ENCODE peak calls at places on chromosomes 6 and 20, in seven cellular contexts. L is PC-3, J is H9, X is hepatocyte, P is endothelial cell of umbilical vein, E is astrocyte, B is K562. T is an unnamed sample.

GRCh38 chr20:57374931-57375651 is 16.1 kb upstream of the RBM38 start:
- DNase-seq in L (no peak), J (no peak), X (no peak), P (no peak), E (no peak), B (no peak), T (no peak)

GRCh38 chr20:47063407-47063806 is 168.8 kb downstream of the EYA2 start:
- DNase-seq in L (peak; percentile 35), J (no peak), X (peak; percentile 22), P (no peak), E (no peak), B (no peak), T (no peak)

GRCh38 chr6:90397929-90398674 is 101.5 kb upstream of the BACH2 start:
- DNase-seq in L (peak; percentile 65), J (no peak), X (peak; percentile 59), P (peak; percentile 83), E (peak; percentile 17), B (no peak), T (peak; percentile 74)

GRCh38 chr6:137016366-137016765 is 28.4 kb downstream of the IL20RA start:
- DNase-seq in L (no peak), J (no peak), X (no peak), P (no peak), E (peak; percentile 97), B (no peak), T (peak; percentile 35)

GRCh38 chr6:157012355-157012754 is 235.2 kb downstream of the ARID1B start:
- DNase-seq in L (no peak), J (no peak), X (no peak), P (no peak), E (no peak), B (no peak), T (no peak)

GRCh38 chr6:167495506-167496391 is 170.9 kb downstream of the TTLL2 start:
- DNase-seq in L (no peak), J (no peak), X (no peak), P (no peak), E (no peak), B (no peak), T (no peak)

GRCh38 chr20:22744341-22745193 is 160.2 kb upstream of the FOXA2 start:
- DNase-seq in L (peak; percentile 25), J (no peak), X (peak; percentile 38), P (peak; percentile 12), E (no peak), B (no peak), T (no peak)

GRCh38 chr20:57574954-57575353 is 14.0 kb downstream of the PCK1 start:
- DNase-seq in L (no peak), J (no peak), X (no peak), P (no peak), E (no peak), B (no peak), T (no peak)

GRCh38 chr20:16574656-16575355 is 1.6 kb upstream of the KIF16B start:
- DNase-seq in L (peak; percentile 91), J (peak; percentile 94), X (peak; percentile 92), P (peak; percentile 83), E (peak; percentile 45), B (peak; percentile 89), T (peak; percentile 87)

GRCh38 chr6:79463721-79464120 is 73.5 kb downstream of the LCA5 start:
- DNase-seq in L (peak; percentile 74), J (peak; percentile 63), X (peak; percentile 74), P (no peak), E (no peak), B (no peak), T (peak; percentile 74)

GRCh38 chr6:82144007-82144851 is 103.3 kb downstream of the IBTK start:
- DNase-seq in L (peak; percentile 89), J (no peak), X (peak; percentile 81), P (peak; percentile 85), E (peak; percentile 98), B (no peak), T (peak; percentile 51)

GRCh38 chr6:45460166-45460565 is 82.4 kb upstream of the SUPT3H start:
- DNase-seq in L (no peak), J (no peak), X (no peak), P (no peak), E (no peak), B (no peak), T (no peak)
- H3K79me2 ChIP-seq in L (peaks cover 7% of the 10 kb centered on the region), J (no peaks in the 10 kb centered on the region), X (no peaks in the 10 kb centered on the region), P (no peaks in the 10 kb centered on the region), E (peaks cover 40% of the 10 kb centered on the region), B (no peaks in the 10 kb centered on the region), T (no peaks in the 10 kb centered on the region)

GRCh38 chr6:127630800-127631199 is 53.8 kb downstream of the C6orf58 start:
- DNase-seq in L (peak; percentile 29), J (no peak), X (no peak), P (no peak), E (peak; percentile 1), B (no peak), T (no peak)
- H2AFZ ChIP-seq in L (no peak overlapping the region), J (no peak overlapping the region), X (no peak overlapping the region), P (no peak overlapping the region), E (no peak overlapping the region), B (no peak overlapping the region), T (no peak overlapping the region)

GRCh38 chr20:50813101-50813643 is 18.3 kb downstream of the BCAS4 start:
- DNase-seq in L (no peak), J (no peak), X (no peak), P (no peak), E (no peak), B (no peak), T (no peak)
- H3K79me2 ChIP-seq in L (no peaks in the 10 kb centered on the region), J (no peaks in the 10 kb centered on the region), X (peaks cover 9% of the 10 kb centered on the region), P (no peaks in the 10 kb centered on the region), E (no peaks in the 10 kb centered on the region), B (no peaks in the 10 kb centered on the region), T (no peaks in the 10 kb centered on the region)

GRCh38 chr6:14524319-14524718 is 406.7 kb downstream of the CD83 start:
- DNase-seq in L (no peak), J (no peak), X (no peak), P (no peak), E (peak; percentile 75), B (no peak), T (no peak)
- H2AFZ ChIP-seq in L (no peak overlapping the region), J (no peak overlapping the region), X (no peak overlapping the region), P (no peak overlapping the region), E (no peak overlapping the region), B (no peak overlapping the region), T (no peak overlapping the region)

DNA sequence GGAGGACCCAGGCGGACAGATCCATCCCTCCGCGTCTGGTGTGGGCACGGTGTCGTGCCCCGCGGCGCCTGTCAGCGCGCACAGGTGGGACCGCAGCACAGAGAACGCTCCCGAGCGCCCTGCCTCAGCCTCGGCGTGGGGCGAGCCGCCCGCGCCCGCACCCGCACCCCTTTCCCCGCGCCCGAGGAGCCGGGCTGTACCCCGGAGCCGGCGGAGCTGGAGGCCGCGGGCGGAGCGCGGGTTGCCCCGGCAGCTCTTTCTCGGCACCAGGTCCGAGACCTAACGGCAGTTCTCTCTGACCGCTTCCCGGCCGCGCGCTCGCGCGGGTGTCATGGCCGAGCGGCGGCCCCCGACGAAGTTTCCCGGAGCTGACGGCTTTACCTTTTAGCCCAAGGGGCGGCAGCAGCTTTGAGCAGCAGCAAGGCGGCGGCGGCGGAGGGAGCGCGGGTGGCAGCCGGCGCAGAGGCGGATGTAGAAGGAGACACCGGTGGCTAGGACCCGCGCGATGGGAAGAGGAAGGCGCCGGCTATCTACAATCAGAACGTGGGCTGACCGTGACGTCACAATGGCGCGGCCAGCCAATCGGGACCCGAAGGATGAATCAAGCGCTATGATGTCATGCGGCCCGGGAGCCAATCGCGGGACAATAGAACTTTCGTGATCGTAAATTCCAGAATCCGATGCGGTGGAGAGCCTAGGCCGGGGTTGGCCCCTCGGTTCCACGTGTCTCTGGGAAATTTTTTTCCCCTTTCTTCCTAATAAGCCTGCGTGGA is at the start of gene ELOVL5:
- DNase-seq in L (peak; percentile 91), J (peak; percentile 94), X (peak; percentile 99), P (peak; percentile 98), E (peak; percentile 98), B (peak; percentile 97), T (peak; percentile 81)
- H3K79me2 ChIP-seq in L (peaks cover 59% of the 10 kb centered on the region), J (peaks cover 40% of the 10 kb centered on the region), X (peaks cover 42% of the 10 kb centered on the region), P (peaks cover 54% of the 10 kb centered on the region), E (peaks cover 50% of the 10 kb centered on the region), B (peaks cover 60% of the 10 kb centered on the region), T (peaks cover 52% of the 10 kb centered on the region)

GRCh38 chr6:164396071-164397047 is 913.0 kb downstream of the C6orf118 start:
- DNase-seq in L (no peak), J (no peak), X (no peak), P (peak; percentile 57), E (peak; percentile 18), B (no peak), T (no peak)
- H2AFZ ChIP-seq in L (peak overlapping the region; percentile 45), J (peak overlapping the region; percentile 32), X (peak overlapping the region; percentile 75), P (peak overlapping the region; percentile 42), E (peak overlapping the region; percentile 94), B (peak overlapping the region; percentile 58), T (peak overlapping the region; percentile 39)

GRCh38 chr6:16721977-16722376 is 39.3 kb downstream of the ATXN1 start:
- DNase-seq in L (no peak), J (no peak), X (no peak), P (peak; percentile 55), E (no peak), B (no peak), T (no peak)

GRCh38 chr6:16722616-16723015 is 38.6 kb downstream of the ATXN1 start:
- DNase-seq in L (peak; percentile 73), J (no peak), X (no peak), P (peak; percentile 56), E (no peak), B (no peak), T (no peak)

GRCh38 chr6:16719488-16719887 is 41.8 kb downstream of the ATXN1 start:
- DNase-seq in L (no peak), J (no peak), X (no peak), P (no peak), E (no peak), B (no peak), T (no peak)

GRCh38 chr6:16718301-16718700 is 43.0 kb downstream of the ATXN1 start:
- DNase-seq in L (no peak), J (no peak), X (no peak), P (peak; percentile 76), E (no peak), B (no peak), T (no peak)

GRCh38 chr6:16720861-16721260 is 40.4 kb downstream of the ATXN1 start:
- DNase-seq in L (no peak), J (no peak), X (no peak), P (no peak), E (no peak), B (no peak), T (no peak)
- H3K79me2 ChIP-seq in L (peaks cover 87% of the 10 kb centered on the region), J (no peaks in the 10 kb centered on the region), X (peaks cover 58% of the 10 kb centered on the region), P (peaks cover 3% of the 10 kb centered on the region), E (peaks cover 86% of the 10 kb centered on the region), B (no peaks in the 10 kb centered on the region), T (no peaks in the 10 kb centered on the region)

GRCh38 chr6:15401120-15401519 is 155.3 kb downstream of the JARID2 start:
- DNase-seq in L (no peak), J (no peak), X (no peak), P (no peak), E (no peak), B (no peak), T (no peak)
- H2AFZ ChIP-seq in L (no peak overlapping the region), J (no peak overlapping the region), X (no peak overlapping the region), P (no peak overlapping the region), E (no peak overlapping the region), B (no peak overlapping the region), T (no peak overlapping the region)

DNA sequence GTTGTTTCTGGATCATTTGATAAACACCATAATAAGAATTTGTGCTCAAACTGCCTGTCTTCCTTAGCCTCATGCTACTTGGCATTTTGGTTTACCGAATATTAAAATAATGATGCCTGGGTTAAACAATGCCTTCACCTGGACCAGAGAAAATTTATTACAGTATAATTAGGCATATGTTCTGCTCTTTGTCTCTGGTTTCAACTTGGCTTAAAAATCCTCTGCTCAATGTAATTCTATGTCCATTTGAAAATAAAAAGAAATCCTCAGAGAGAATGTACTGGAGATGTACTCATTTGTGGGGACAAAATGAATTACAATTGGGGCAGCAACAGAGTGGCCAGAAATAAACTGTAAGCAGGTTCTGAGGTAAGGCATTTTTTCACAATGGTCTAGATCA is 95.0 kb downstream of the DST start:
- DNase-seq in L (no peak), J (no peak), X (no peak), P (no peak), E (no peak), B (no peak), T (no peak)
- H3K79me2 ChIP-seq in L (peaks cover 25% of the 10 kb centered on the region), J (no peaks in the 10 kb centered on the region), X (peaks cover 70% of the 10 kb centered on the region), P (peaks cover 13% of the 10 kb centered on the region), E (peaks cover 85% of the 10 kb centered on the region), B (no peaks in the 10 kb centered on the region), T (peaks cover 25% of the 10 kb centered on the region)

T was measured in PC-9.